ENCODE peak calls at places on chromosomes 3 and 15, in six cellular contexts. One of them, this sample, is unnamed.

GRCh38 chr3:88385090-88385489 is 235.3 kb downstream of the C3orf38 start:
- DNase-seq in PC-9: peak; percentile 7
- DNase-seq in OCI-LY7: no peak
- DNase-seq in MM.1S: peak; percentile 27
- DNase-seq in HCT116: no peak
- DNase-seq in hepatocyte: no peak
- DNase-seq in this sample: no peak

GRCh38 chr3:82048711-82049110 is 287.3 kb upstream of the GBE1 start:
- DNase-seq in PC-9: no peak
- DNase-seq in OCI-LY7: no peak
- DNase-seq in MM.1S: no peak
- DNase-seq in HCT116: no peak
- DNase-seq in hepatocyte: no peak
- DNase-seq in this sample: no peak

GRCh38 chr3:45506751-45507391 is 87.7 kb upstream of the LIMD1 start:
- DNase-seq in PC-9: no peak
- DNase-seq in OCI-LY7: no peak
- DNase-seq in MM.1S: no peak
- DNase-seq in HCT116: no peak
- DNase-seq in hepatocyte: no peak
- DNase-seq in this sample: no peak

GRCh38 chr3:53794597-53794996 is 51.6 kb downstream of the CHDH start:
- DNase-seq in PC-9: no peak
- DNase-seq in OCI-LY7: no peak
- DNase-seq in MM.1S: no peak
- DNase-seq in HCT116: no peak
- DNase-seq in hepatocyte: no peak
- DNase-seq in this sample: no peak

GRCh38 chr15:71422530-71423259 is 307.4 kb downstream of the THSD4 start:
- DNase-seq in PC-9: no peak
- DNase-seq in OCI-LY7: no peak
- DNase-seq in MM.1S: no peak
- DNase-seq in HCT116: no peak
- DNase-seq in hepatocyte: no peak
- DNase-seq in this sample: peak; percentile 0

GRCh38 chr3:133742351-133743091 is 3.7 kb upstream of the TF start:
- DNase-seq in PC-9: peak; percentile 5
- DNase-seq in OCI-LY7: no peak
- DNase-seq in MM.1S: peak; percentile 25
- DNase-seq in HCT116: peak; percentile 3
- DNase-seq in hepatocyte: no peak
- DNase-seq in this sample: peak; percentile 77

GRCh38 chr3:13852638-13853009 is 27.2 kb downstream of the WNT7A start:
- DNase-seq in PC-9: peak; percentile 48
- DNase-seq in OCI-LY7: no peak
- DNase-seq in MM.1S: no peak
- DNase-seq in HCT116: no peak
- DNase-seq in hepatocyte: no peak
- DNase-seq in this sample: peak; percentile 73

GRCh38 chr3:127455541-127456450 is 134.7 kb downstream of the TPRA1 start:
- DNase-seq in PC-9: peak; percentile 90
- DNase-seq in OCI-LY7: peak; percentile 21
- DNase-seq in MM.1S: peak; percentile 70
- DNase-seq in HCT116: peak; percentile 34
- DNase-seq in hepatocyte: peak; percentile 87
- DNase-seq in this sample: peak; percentile 78

GRCh38 chr15:89442671-89443307 is 53.6 kb downstream of the RHCG start:
- DNase-seq in PC-9: peak; percentile 56
- DNase-seq in OCI-LY7: peak; percentile 82
- DNase-seq in MM.1S: peak; percentile 57
- DNase-seq in HCT116: peak; percentile 44
- DNase-seq in hepatocyte: peak; percentile 72
- DNase-seq in this sample: peak; percentile 77

GRCh38 chr3:62145086-62145757 is 228.1 kb downstream of the FEZF2 start:
- DNase-seq in PC-9: no peak
- DNase-seq in OCI-LY7: no peak
- DNase-seq in MM.1S: no peak
- DNase-seq in HCT116: no peak
- DNase-seq in hepatocyte: no peak
- DNase-seq in this sample: no peak

GRCh38 chr3:48561045-48561736 is 2.4 kb downstream of the UCN2 start:
- DNase-seq in PC-9: peak; percentile 25
- DNase-seq in OCI-LY7: peak; percentile 40
- DNase-seq in MM.1S: peak; percentile 19
- DNase-seq in HCT116: no peak
- DNase-seq in hepatocyte: peak; percentile 71
- DNase-seq in this sample: no peak

GRCh38 chr3:170641510-170642236 is 55.8 kb upstream of the SLC7A14 start:
- DNase-seq in PC-9: no peak
- DNase-seq in OCI-LY7: no peak
- DNase-seq in MM.1S: no peak
- DNase-seq in HCT116: no peak
- DNase-seq in hepatocyte: no peak
- DNase-seq in this sample: no peak

GRCh38 chr3:41167722-41168497 is 31.4 kb upstream of the CTNNB1 start:
- DNase-seq in PC-9: no peak
- DNase-seq in OCI-LY7: no peak
- DNase-seq in MM.1S: no peak
- DNase-seq in HCT116: no peak
- DNase-seq in hepatocyte: no peak
- DNase-seq in this sample: no peak

GRCh38 chr3:41162981-41163380 is 36.3 kb upstream of the CTNNB1 start:
- DNase-seq in PC-9: no peak
- DNase-seq in OCI-LY7: no peak
- DNase-seq in MM.1S: no peak
- DNase-seq in HCT116: no peak
- DNase-seq in hepatocyte: no peak
- DNase-seq in this sample: no peak

GRCh38 chr3:41159581-41160189 is 39.6 kb upstream of the CTNNB1 start:
- DNase-seq in PC-9: no peak
- DNase-seq in OCI-LY7: no peak
- DNase-seq in MM.1S: no peak
- DNase-seq in HCT116: peak; percentile 41
- DNase-seq in hepatocyte: peak; percentile 63
- DNase-seq in this sample: peak; percentile 91

GRCh38 chr3:41158947-41159346 is 40.4 kb upstream of the CTNNB1 start:
- DNase-seq in PC-9: peak; percentile 21
- DNase-seq in OCI-LY7: no peak
- DNase-seq in MM.1S: no peak
- DNase-seq in HCT116: no peak
- DNase-seq in hepatocyte: peak; percentile 68
- DNase-seq in this sample: peak; percentile 94

DNA sequence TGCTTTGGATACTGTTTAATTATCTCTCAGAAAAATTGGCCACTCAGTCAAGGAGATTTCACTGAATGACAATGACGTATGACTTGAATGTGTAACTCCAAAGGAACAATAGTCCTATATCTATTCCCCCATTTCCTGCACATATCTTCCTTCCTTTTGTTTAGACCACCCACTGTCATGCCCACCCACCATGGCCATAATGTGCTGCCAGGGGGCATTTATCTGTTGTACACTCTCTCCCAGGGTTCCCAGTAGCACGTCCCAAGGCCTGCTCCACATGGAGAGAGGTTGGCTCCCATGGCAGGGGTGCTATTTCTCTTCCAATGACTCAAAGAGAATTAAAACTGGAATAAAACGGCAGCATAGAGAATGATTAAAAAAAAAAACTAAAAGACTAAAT is 36.8 kb upstream of the CTNNB1 start:
- DNase-seq in PC-9: no peak
- DNase-seq in OCI-LY7: no peak
- DNase-seq in MM.1S: no peak
- DNase-seq in HCT116: no peak
- DNase-seq in hepatocyte: no peak
- DNase-seq in this sample: no peak
- H3K9me2 ChIP-seq in PC-9: no peaks in the 10 kb centered on the region
- H3K9me2 ChIP-seq in OCI-LY7: no peaks in the 10 kb centered on the region
- H3K9me2 ChIP-seq in MM.1S: no peaks in the 10 kb centered on the region
- H3K9me2 ChIP-seq in HCT116: no peaks in the 10 kb centered on the region
- H3K9me2 ChIP-seq in hepatocyte: no peaks in the 10 kb centered on the region
- H3K9me2 ChIP-seq in this sample: no peaks in the 10 kb centered on the region

GRCh38 chr15:80325206-80325605 is 73.2 kb upstream of the CTXND1 start:
- DNase-seq in PC-9: no peak
- DNase-seq in OCI-LY7: no peak
- DNase-seq in MM.1S: peak; percentile 87
- DNase-seq in HCT116: no peak
- DNase-seq in hepatocyte: no peak
- DNase-seq in this sample: no peak

GRCh38 chr15:80328496-80328895 is 75.7 kb upstream of the ARNT2 start:
- DNase-seq in PC-9: no peak
- DNase-seq in OCI-LY7: no peak
- DNase-seq in MM.1S: no peak
- DNase-seq in HCT116: no peak
- DNase-seq in hepatocyte: no peak
- DNase-seq in this sample: no peak

GRCh38 chr15:80317389-80318169 is 65.6 kb upstream of the CTXND1 start:
- DNase-seq in PC-9: no peak
- DNase-seq in OCI-LY7: no peak
- DNase-seq in MM.1S: no peak
- DNase-seq in HCT116: no peak
- DNase-seq in hepatocyte: peak; percentile 35
- DNase-seq in this sample: peak; percentile 10

DNA sequence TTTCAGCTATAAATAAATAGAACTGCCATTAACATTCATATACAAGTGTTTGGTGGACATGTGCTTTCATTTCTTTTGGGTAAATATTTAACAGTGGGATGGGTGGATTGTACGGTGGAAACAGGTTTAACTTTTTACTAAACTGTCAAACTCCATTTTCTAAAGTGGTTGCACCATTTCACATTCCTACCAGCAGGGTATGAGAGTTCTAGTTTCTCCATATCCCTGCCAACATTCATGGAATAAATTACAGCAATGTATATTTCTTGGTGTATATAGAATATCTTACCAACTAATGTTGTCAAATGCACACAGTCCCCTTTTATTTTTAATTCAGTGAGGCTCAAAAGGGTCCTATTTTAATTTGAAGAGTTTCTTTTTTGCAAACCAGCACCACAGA is 71.3 kb upstream of the CTXND1 start:
- DNase-seq in PC-9: no peak
- DNase-seq in OCI-LY7: no peak
- DNase-seq in MM.1S: no peak
- DNase-seq in HCT116: peak; percentile 4
- DNase-seq in hepatocyte: no peak
- DNase-seq in this sample: peak; percentile 11
- TF ChIP-seq CTCF in PC-9: peak; percentile 63
- TF ChIP-seq CTCF in OCI-LY7: no peak
- TF ChIP-seq CTCF in MM.1S: peak; percentile 9
- TF ChIP-seq CTCF in HCT116: peak; percentile 61
- TF ChIP-seq CTCF in hepatocyte: no peak
- TF ChIP-seq CTCF in this sample: peak; percentile 48

GRCh38 chr3:78360849-78361248 is 1321.0 kb downstream of the ROBO2 start:
- DNase-seq in PC-9: no peak
- DNase-seq in OCI-LY7: no peak
- DNase-seq in MM.1S: no peak
- DNase-seq in HCT116: no peak
- DNase-seq in hepatocyte: no peak
- DNase-seq in this sample: no peak
- H3K9me2 ChIP-seq in PC-9: no peaks in the 10 kb centered on the region
- H3K9me2 ChIP-seq in OCI-LY7: no peaks in the 10 kb centered on the region
- H3K9me2 ChIP-seq in MM.1S: no peaks in the 10 kb centered on the region
- H3K9me2 ChIP-seq in HCT116: no peaks in the 10 kb centered on the region
- H3K9me2 ChIP-seq in hepatocyte: no peaks in the 10 kb centered on the region
- H3K9me2 ChIP-seq in this sample: no peaks in the 10 kb centered on the region

DNA sequence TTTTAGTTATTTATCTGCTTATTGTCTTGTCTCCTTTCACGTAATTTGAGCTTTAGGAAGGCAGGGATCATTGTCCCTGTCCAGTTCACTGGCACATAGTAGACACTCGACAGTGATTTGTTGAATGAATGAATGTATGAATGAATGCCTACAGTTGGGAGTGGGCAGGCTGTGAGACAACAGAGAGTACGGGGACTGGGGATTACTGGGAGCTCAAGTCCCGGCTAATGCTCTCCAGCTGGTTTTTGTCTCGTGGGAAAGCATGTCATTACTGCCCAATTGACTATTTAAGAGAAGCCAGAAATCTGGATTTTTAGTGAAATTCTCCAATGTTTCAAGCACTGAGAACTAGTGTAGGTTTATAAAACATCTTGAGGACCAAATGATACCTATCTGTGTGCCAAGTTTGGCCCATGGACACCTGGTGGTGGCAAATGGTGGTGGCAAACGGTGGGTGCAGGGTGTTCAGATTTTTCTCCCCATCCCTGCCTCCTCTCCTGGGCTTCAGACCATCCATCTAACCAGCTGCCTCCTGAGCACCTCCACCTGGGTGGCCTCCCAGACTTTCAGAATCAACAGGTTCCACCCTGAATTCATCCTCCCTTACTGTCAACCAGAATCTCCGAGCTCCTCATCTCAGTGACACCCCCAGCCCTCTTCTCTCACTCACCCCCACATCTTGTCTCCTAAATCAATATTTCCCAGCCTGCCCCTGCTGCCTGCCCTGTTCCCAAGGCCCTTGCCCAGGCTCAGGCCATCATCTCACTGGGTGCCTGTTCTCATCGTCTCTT is 36.2 kb upstream of the TRH start:
- DNase-seq in PC-9: no peak
- DNase-seq in OCI-LY7: no peak
- DNase-seq in MM.1S: peak; percentile 16
- DNase-seq in HCT116: no peak
- DNase-seq in hepatocyte: no peak
- DNase-seq in this sample: no peak
- TF ChIP-seq CTCF in PC-9: peak; percentile 40
- TF ChIP-seq CTCF in OCI-LY7: peak; percentile 29
- TF ChIP-seq CTCF in MM.1S: no peak
- TF ChIP-seq CTCF in HCT116: peak; percentile 49
- TF ChIP-seq CTCF in hepatocyte: no peak
- TF ChIP-seq CTCF in this sample: peak; percentile 33

GRCh38 chr3:41163399-41163798 is 35.9 kb upstream of the CTNNB1 start:
- DNase-seq in PC-9: no peak
- DNase-seq in OCI-LY7: no peak
- DNase-seq in MM.1S: no peak
- DNase-seq in HCT116: no peak
- DNase-seq in hepatocyte: peak; percentile 37
- DNase-seq in this sample: no peak
- H3K9me2 ChIP-seq in PC-9: no peaks in the 10 kb centered on the region
- H3K9me2 ChIP-seq in OCI-LY7: no peaks in the 10 kb centered on the region
- H3K9me2 ChIP-seq in MM.1S: no peaks in the 10 kb centered on the region
- H3K9me2 ChIP-seq in HCT116: no peaks in the 10 kb centered on the region
- H3K9me2 ChIP-seq in hepatocyte: no peaks in the 10 kb centered on the region
- H3K9me2 ChIP-seq in this sample: no peaks in the 10 kb centered on the region

This sample was measured in PC-3.